ENCODE peak calls at places on chromosome 20, in seven cellular contexts. L is breast epithelium, Q is lower leg skin, N is suprapubic skin, G is A549, E is stomach, O is transverse colon. X is an unnamed sample.

GRCh38 chr20:24147479-24147878 is 158.9 kb upstream of the GGTLC1 start:
- DNase-seq in L (no peak), Q (peak), N (no peak), G (no peak), E (no peak), O (no peak), X (no peak)

GRCh38 chr20:36969478-36970186 is 18.1 kb upstream of the SAMHD1 start:
- DNase-seq in L (no peak), Q (no peak), N (no peak), G (no peak), E (no peak), O (no peak), X (no peak)

GRCh38 chr20:61688411-61688810 is 377.3 kb downstream of the TAF4 start:
- DNase-seq in L (no peak), Q (no peak), N (no peak), G (no peak), E (no peak), O (no peak), X (no peak)

GRCh38 chr20:39190666-39191570 is 228.8 kb downstream of the DHX35 start:
- DNase-seq in L (peak), Q (no peak), N (no peak), G (peak), E (no peak), O (no peak), X (no peak)

GRCh38 chr20:10433014-10433622 is 904 bp downstream of the MKKS start:
- DNase-seq in L (no peak), Q (no peak), N (peak), G (no peak), E (no peak), O (no peak), X (no peak)

GRCh38 chr20:57211949-57212889 is 54.2 kb downstream of the BMP7 start:
- DNase-seq in L (peak), Q (peak), N (peak), G (peak), E (peak), O (peak), X (no peak)

GRCh38 chr20:51376121-51376520 is 166.4 kb downstream of the NFATC2 start:
- DNase-seq in L (no peak), Q (no peak), N (no peak), G (no peak), E (no peak), O (no peak), X (peak)

GRCh38 chr20:20010639-20011500 is 6.3 kb upstream of the NAA20 start:
- DNase-seq in L (no peak), Q (no peak), N (no peak), G (no peak), E (no peak), O (no peak), X (no peak)

GRCh38 chr20:8116067-8116811 is 15.8 kb upstream of the PLCB1 start:
- DNase-seq in L (no peak), Q (no peak), N (no peak), G (no peak), E (no peak), O (no peak), X (no peak)

GRCh38 chr20:57773059-57773815 is 63.4 kb upstream of the PMEPA1 start:
- DNase-seq in L (no peak), Q (peak), N (peak), G (no peak), E (no peak), O (no peak), X (no peak)

GRCh38 chr20:31707258-31707615 is 15.4 kb downstream of the BCL2L1 start:
- DNase-seq in L (no peak), Q (no peak), N (no peak), G (no peak), E (no peak), O (no peak), X (no peak)

GRCh38 chr20:31709939-31710338 is 12.7 kb downstream of the BCL2L1 start:
- DNase-seq in L (no peak), Q (no peak), N (no peak), G (no peak), E (no peak), O (no peak), X (no peak)

GRCh38 chr20:31707994-31708744 is 14.5 kb downstream of the BCL2L1 start:
- DNase-seq in L (peak), Q (peak), N (peak), G (no peak), E (peak), O (peak), X (peak)

GRCh38 chr20:31710423-31711250 is 12.0 kb downstream of the BCL2L1 start:
- DNase-seq in L (peak), Q (no peak), N (peak), G (no peak), E (peak), O (no peak), X (peak)

DNA sequence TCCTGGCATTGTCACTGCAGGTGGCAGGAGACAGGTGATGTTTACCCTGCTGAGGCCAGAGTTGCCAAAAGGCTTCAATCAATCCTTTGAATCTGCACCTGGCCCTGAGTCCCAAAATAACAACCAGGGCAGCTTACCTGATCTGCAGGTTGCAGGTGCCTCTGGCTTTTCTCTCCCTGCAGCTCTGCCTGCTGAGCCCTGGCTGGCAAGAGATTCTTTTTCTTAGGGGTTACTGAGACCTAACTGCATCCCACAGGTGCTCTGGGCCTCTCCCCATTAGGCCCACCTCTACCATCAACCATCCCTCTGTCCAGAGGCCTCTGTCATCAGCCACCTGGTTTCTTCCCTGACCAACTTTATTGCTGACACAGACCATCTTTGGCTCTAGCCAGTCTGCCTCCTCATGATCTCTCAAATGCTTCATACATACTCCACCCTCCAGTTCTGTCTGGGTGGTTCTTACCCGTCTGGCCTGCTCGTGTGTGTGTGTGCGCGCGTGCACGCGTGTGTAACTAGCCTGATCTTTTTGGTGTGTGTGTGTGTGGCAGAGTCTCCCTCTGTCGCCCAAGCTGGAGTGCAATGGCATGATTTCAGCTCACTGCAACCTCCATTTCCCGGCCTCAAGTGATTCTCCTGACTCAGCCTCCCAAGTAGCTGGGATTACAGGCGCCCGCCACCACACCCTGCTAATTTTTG is 13.7 kb downstream of the BCL2L1 start:
- DNase-seq in L (no peak), Q (no peak), N (no peak), G (no peak), E (peak), O (no peak), X (peak)
- TF ChIP-seq POLR2A in L (no peak), Q (no peak), N (no peak), G (no peak), E (no peak), O (no peak), X (no peak)

GRCh38 chr20:49248301-49248700 is 29.1 kb downstream of the DDX27 start:
- DNase-seq in L (no peak), Q (no peak), N (no peak), G (no peak), E (no peak), O (no peak), X (no peak)

GRCh38 chr20:49248879-49249665 is 28.8 kb downstream of the ZNFX1 start:
- DNase-seq in L (no peak), Q (no peak), N (no peak), G (no peak), E (no peak), O (no peak), X (no peak)

GRCh38 chr20:49247792-49248191 is 28.6 kb downstream of the DDX27 start:
- DNase-seq in L (no peak), Q (no peak), N (no peak), G (no peak), E (no peak), O (no peak), X (no peak)

GRCh38 chr20:49245921-49246740 is 26.9 kb downstream of the DDX27 start:
- DNase-seq in L (no peak), Q (no peak), N (no peak), G (peak), E (no peak), O (no peak), X (peak)

GRCh38 chr20:49247169-49247734 is 28.0 kb downstream of the DDX27 start:
- DNase-seq in L (no peak), Q (no peak), N (no peak), G (no peak), E (no peak), O (no peak), X (no peak)
- TF ChIP-seq POLR2A in L (no peak), Q (no peak), N (no peak), G (no peak), E (no peak), O (no peak), X (no peak)

GRCh38 chr20:47317127-47317895 is 39.2 kb downstream of the ZMYND8 start:
- DNase-seq in L (peak), Q (peak), N (peak), G (peak), E (peak), O (peak), X (peak)
- TF ChIP-seq POLR2A in L (no peak), Q (no peak), N (no peak), G (no peak), E (no peak), O (peak), X (peak)

GRCh38 chr20:58895099-58895795 is 42.7 kb downstream of the GNAS start:
- DNase-seq in L (no peak), Q (no peak), N (no peak), G (no peak), E (no peak), O (no peak), X (no peak)

GRCh38 chr20:58896820-58897219 is 44.3 kb downstream of the GNAS start:
- DNase-seq in L (no peak), Q (no peak), N (no peak), G (no peak), E (no peak), O (no peak), X (no peak)

GRCh38 chr20:58897493-58897892 is 45.0 kb downstream of the GNAS start:
- DNase-seq in L (no peak), Q (no peak), N (no peak), G (no peak), E (no peak), O (no peak), X (no peak)

GRCh38 chr20:58894652-58895051 is 42.1 kb downstream of the GNAS start:
- DNase-seq in L (no peak), Q (no peak), N (no peak), G (no peak), E (no peak), O (no peak), X (no peak)

DNA sequence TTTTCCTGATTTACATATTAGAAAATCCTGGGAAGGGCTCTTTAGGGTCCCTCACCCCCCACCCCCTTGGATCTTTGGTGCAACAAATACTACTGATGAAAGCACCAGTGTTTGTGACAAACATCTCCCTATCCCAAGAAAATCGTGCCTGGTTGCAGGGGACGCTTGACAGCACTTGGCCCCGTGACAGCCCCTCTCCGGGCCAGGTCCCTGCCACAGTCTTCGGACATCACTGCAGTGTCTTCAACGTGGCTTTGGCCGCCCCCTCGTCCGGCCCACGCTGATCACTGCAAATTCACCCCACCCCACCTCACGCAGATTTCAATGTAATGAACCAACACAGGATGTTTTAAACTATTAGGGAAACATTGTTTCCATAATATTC is 43.3 kb downstream of the GNAS start:
- DNase-seq in L (no peak), Q (no peak), N (no peak), G (no peak), E (no peak), O (no peak), X (no peak)
- TF ChIP-seq POLR2A in L (no peak), Q (no peak), N (no peak), G (no peak), E (no peak), O (no peak), X (no peak)

GRCh38 chr20:47668313-47669156 is 116.7 kb downstream of the SULF2 start:
- DNase-seq in L (no peak), Q (peak), N (no peak), G (no peak), E (no peak), O (no peak), X (no peak)
- TF ChIP-seq POLR2A in L (no peak), Q (no peak), N (no peak), G (no peak), E (no peak), O (no peak), X (no peak)

GRCh38 chr20:47468290-47469050 is 33.2 kb upstream of the NCOA3 start:
- DNase-seq in L (no peak), Q (no peak), N (no peak), G (no peak), E (peak), O (peak), X (peak)
- TF ChIP-seq POLR2A in L (no peak), Q (no peak), N (no peak), G (no peak), E (no peak), O (no peak), X (no peak)

GRCh38 chr20:3471397-3472021 is 691 bp downstream of the ATRN start:
- DNase-seq in L (no peak), Q (no peak), N (peak), G (no peak), E (no peak), O (no peak), X (no peak)
- TF ChIP-seq POLR2A in L (no peak), Q (no peak), N (no peak), G (no peak), E (no peak), O (no peak), X (no peak)

GRCh38 chr20:32902456-32903420 is 44.0 kb downstream of the EFCAB8 start:
- DNase-seq in L (no peak), Q (no peak), N (no peak), G (peak), E (peak), O (peak), X (peak)

GRCh38 chr20:32894711-32895355 is 36.1 kb downstream of the EFCAB8 start:
- DNase-seq in L (no peak), Q (no peak), N (no peak), G (no peak), E (no peak), O (no peak), X (no peak)

GRCh38 chr20:32893878-32894483 is 35.3 kb downstream of the EFCAB8 start:
- DNase-seq in L (no peak), Q (no peak), N (no peak), G (peak), E (no peak), O (no peak), X (peak)

GRCh38 chr20:32896521-32897280 is 38.0 kb downstream of the EFCAB8 start:
- DNase-seq in L (no peak), Q (no peak), N (no peak), G (no peak), E (no peak), O (no peak), X (no peak)

GRCh38 chr20:32898721-32899120 is 40.0 kb downstream of the EFCAB8 start:
- DNase-seq in L (no peak), Q (no peak), N (no peak), G (no peak), E (no peak), O (no peak), X (no peak)
- TF ChIP-seq POLR2A in L (no peak), Q (no peak), N (no peak), G (no peak), E (no peak), O (no peak), X (no peak)